ENCODE peak calls at places on chromosomes 13 and 19, in four cellular contexts. D, X, L and S are unnamed samples.

GRCh38 chr13:50616101-50616500 is 227.4 kb downstream of the DLEU7 start:
- DNase-seq in X (peak), D (no peak), L (no peak), S (no peak)

GRCh38 chr19:41804327-41804726 is 7.9 kb downstream of the CEACAM3 start:
- DNase-seq in X (no peak), D (no peak), L (no peak), S (no peak)

GRCh38 chr19:47541507-47541906 is 26.6 kb upstream of the NAPA start:
- DNase-seq in D (no peak), L (no peak), X (no peak), S (no peak)

GRCh38 chr13:83153833-83154232 is 728.4 kb downstream of the SLITRK1 start:
- DNase-seq in X (no peak), L (no peak), D (no peak), S (no peak)

GRCh38 chr19:32351807-32352630 is 6.6 kb downstream of the ZNF507 start:
- DNase-seq in D (no peak), L (no peak), X (peak), S (no peak)

GRCh38 chr13:44045179-44045562 is 165.5 kb downstream of the LACC1 start:
- DNase-seq in L (no peak), X (no peak), D (no peak), S (no peak)

GRCh38 chr13:109955598-109955997 is 169.2 kb upstream of the IRS2 start:
- DNase-seq in L (no peak), D (no peak), X (peak), S (no peak)

GRCh38 chr13:107192289-107192688 is 624.4 kb upstream of the ARGLU1 start:
- DNase-seq in D (peak), X (peak), L (no peak), S (no peak)

GRCh38 chr19:30450101-30450500 is 77.9 kb downstream of the ZNF536 start:
- DNase-seq in L (no peak), X (no peak), D (no peak), S (no peak)

GRCh38 chr13:25930655-25931054 is 121.2 kb downstream of the SHISA2 start:
- DNase-seq in L (no peak), X (no peak), D (no peak), S (no peak)

GRCh38 chr13:111661052-111661451 is 340.6 kb downstream of the TEX29 start:
- DNase-seq in X (no peak), D (no peak), L (no peak), S (no peak)

GRCh38 chr13:98214008-98214643 is 37.1 kb upstream of the RNF113B start:
- DNase-seq in L (no peak), X (peak), D (no peak), S (no peak)

GRCh38 chr19:4365341-4365740 is 22.0 kb downstream of the MPND start:
- DNase-seq in X (no peak), D (no peak), L (peak), S (no peak)

GRCh38 chr19:50362030-50362412 is 3.4 kb downstream of the NAPSA start:
- DNase-seq in X (no peak), D (no peak), L (no peak), S (no peak)

GRCh38 chr19:39389621-39390414 is 1.1 kb downstream of the PAF1 start:
- DNase-seq in X (no peak), D (no peak), L (no peak), S (no peak)

GRCh38 chr13:24267283-24267682 is 42.1 kb upstream of the C1QTNF9 start:
- DNase-seq in D (no peak), X (no peak), L (no peak), S (no peak)

GRCh38 chr19:49142866-49143335 is 12.3 kb downstream of the HRC start:
- DNase-seq in D (peak), L (peak), X (peak), S (peak)

GRCh38 chr13:28237944-28238343 is 99.6 kb downstream of the PAN3 start:
- DNase-seq in X (no peak), D (no peak), L (no peak), S (no peak)

GRCh38 chr13:26468203-26468602 is 89.3 kb upstream of the WASF3 start:
- DNase-seq in X (no peak), D (no peak), L (no peak), S (no peak)

GRCh38 chr13:44259045-44260042 is 114.3 kb upstream of the SERP2 start:
- DNase-seq in X (peak), L (no peak), D (peak), S (peak)

GRCh38 chr19:49642488-49643035 is 553 bp downstream of the SCAF1 start:
- DNase-seq in X (no peak), D (no peak), L (no peak), S (no peak)

GRCh38 chr13:114149774-114150740 is 17.6 kb upstream of the RASA3 start:
- DNase-seq in D (no peak), X (no peak), L (no peak), S (no peak)

GRCh38 chr19:46076951-46077814 is 36.4 kb upstream of the IGFL4 start:
- DNase-seq in X (peak), L (no peak), D (no peak), S (no peak)

GRCh38 chr13:82803341-82803740 is 1078.9 kb downstream of the SLITRK1 start:
- DNase-seq in X (no peak), D (no peak), L (no peak), S (no peak)

GRCh38 chr13:74977498-74977897 is 504.5 kb downstream of the TBC1D4 start:
- DNase-seq in L (no peak), X (no peak), D (no peak), S (no peak)

GRCh38 chr13:42832341-42833153 is 51.2 kb downstream of the FAM216B start:
- DNase-seq in D (no peak), L (no peak), X (peak), S (no peak)

GRCh38 chr19:17348700-17349099 is 11.3 kb downstream of the GTPBP3 start:
- DNase-seq in X (peak), D (peak), L (peak), S (peak)

GRCh38 chr19:34967551-34967950 is 3.5 kb upstream of the ZNF792 start:
- DNase-seq in L (no peak), D (no peak), X (no peak), S (no peak)

GRCh38 chr13:66565261-66565660 is 664.9 kb downstream of the PCDH9 start:
- DNase-seq in X (no peak), L (no peak), D (no peak), S (no peak)

GRCh38 chr13:61700663-61701062 is 285.0 kb upstream of the PCDH20 start:
- DNase-seq in D (no peak), L (no peak), X (no peak), S (no peak)

GRCh38 chr19:55096061-55096701 is 20.5 kb downstream of the EPS8L1 start:
- DNase-seq in D (no peak), L (no peak), X (no peak), S (no peak)

GRCh38 chr13:21458457-21458815 is 667 bp downstream of the ZDHHC20 start:
- DNase-seq in L (no peak), D (peak), X (no peak), S (no peak)

GRCh38 chr13:20815469-20815868 is 41.7 kb upstream of the EEF1AKMT1 start:
- DNase-seq in X (peak), D (no peak), L (no peak), S (no peak)

GRCh38 chr13:114107686-114108081 is 24.7 kb downstream of the RASA3 start:
- DNase-seq in X (peak), L (peak), D (no peak), S (no peak)

GRCh38 chr19:37930416-37930815 is 23.4 kb downstream of the SIPA1L3 start:
- DNase-seq in D (peak), L (no peak), X (no peak), S (no peak)

GRCh38 chr19:10603084-10603872 is 16.2 kb upstream of the AP1M2 start:
- DNase-seq in L (peak), X (no peak), D (no peak), S (peak)

GRCh38 chr19:41218615-41219507 is at the start of gene AXL:
- DNase-seq in D (peak), X (peak), L (peak), S (peak)